ENCODE peak calls at places on chromosomes 3 and 15, in four cellular contexts. One of them, this sample, is unnamed.

GRCh38 chr3:159783780-159784747 is 204.6 kb upstream of the IL12A start:
- DNase-seq in GM23248: no peak
- DNase-seq in GM23338: no peak
- DNase-seq in HCT116: no peak
- DNase-seq in this sample: no peak

GRCh38 chr3:43286886-43287301 is 554 bp downstream of the SNRK start:
- DNase-seq in GM23248: peak
- DNase-seq in GM23338: peak
- DNase-seq in HCT116: no peak
- DNase-seq in this sample: no peak

GRCh38 chr15:65310431-65311137 is 6.1 kb downstream of the RNU5B-1 start:
- DNase-seq in GM23248: peak
- DNase-seq in HCT116: no peak
- DNase-seq in GM23338: no peak
- DNase-seq in this sample: no peak

GRCh38 chr15:90862964-90863721 is 5.2 kb upstream of the FURIN start:
- DNase-seq in GM23338: no peak
- DNase-seq in HCT116: no peak
- DNase-seq in GM23248: peak
- DNase-seq in this sample: no peak

GRCh38 chr3:171407746-171408145 is 52.5 kb downstream of the TNIK start:
- DNase-seq in HCT116: no peak
- DNase-seq in GM23248: peak
- DNase-seq in GM23338: no peak
- DNase-seq in this sample: no peak

GRCh38 chr3:69558912-69559311 is 173.0 kb upstream of the FRMD4B start:
- DNase-seq in HCT116: no peak
- DNase-seq in GM23248: peak
- DNase-seq in GM23338: no peak
- DNase-seq in this sample: no peak

GRCh38 chr15:66646799-66647198 is 55.2 kb upstream of the SMAD6 start:
- DNase-seq in GM23248: peak
- DNase-seq in HCT116: no peak
- DNase-seq in GM23338: no peak
- DNase-seq in this sample: no peak

GRCh38 chr15:66647358-66647757 is 54.7 kb upstream of the SMAD6 start:
- DNase-seq in HCT116: no peak
- DNase-seq in GM23248: no peak
- DNase-seq in GM23338: no peak
- DNase-seq in this sample: no peak

GRCh38 chr3:40258555-40258954 is 51.0 kb upstream of the EIF1B start:
- DNase-seq in GM23248: peak
- DNase-seq in HCT116: peak
- DNase-seq in GM23338: peak
- DNase-seq in this sample: no peak

GRCh38 chr3:64859625-64860590 is 172.1 kb upstream of the ADAMTS9 start:
- DNase-seq in GM23248: peak
- DNase-seq in GM23338: no peak
- DNase-seq in HCT116: no peak
- DNase-seq in this sample: no peak

GRCh38 chr3:174937488-174937887 is 78.4 kb downstream of the NAALADL2 start:
- DNase-seq in GM23248: peak
- DNase-seq in HCT116: no peak
- DNase-seq in GM23338: no peak
- DNase-seq in this sample: no peak

GRCh38 chr3:45509038-45509767 is 85.3 kb upstream of the LIMD1 start:
- DNase-seq in HCT116: peak
- DNase-seq in GM23248: peak
- DNase-seq in GM23338: peak
- DNase-seq in this sample: no peak

GRCh38 chr15:38516636-38517035 is 48.0 kb downstream of the RASGRP1 start:
- DNase-seq in GM23248: no peak
- DNase-seq in GM23338: peak
- DNase-seq in HCT116: no peak
- DNase-seq in this sample: no peak

GRCh38 chr3:136351905-136352304 is 101.8 kb downstream of the PCCB start:
- DNase-seq in GM23248: no peak
- DNase-seq in GM23338: peak
- DNase-seq in HCT116: no peak
- DNase-seq in this sample: no peak

GRCh38 chr15:70741107-70741511 is 22.2 kb downstream of the UACA start:
- DNase-seq in GM23248: peak
- DNase-seq in HCT116: peak
- DNase-seq in GM23338: no peak
- DNase-seq in this sample: no peak

GRCh38 chr3:65052101-65052500 is 364.3 kb upstream of the ADAMTS9 start:
- DNase-seq in HCT116: no peak
- DNase-seq in GM23338: no peak
- DNase-seq in GM23248: no peak
- DNase-seq in this sample: no peak

GRCh38 chr15:87573534-87573933 is 683.0 kb downstream of the NTRK3 start:
- DNase-seq in HCT116: no peak
- DNase-seq in GM23248: no peak
- DNase-seq in GM23338: no peak
- DNase-seq in this sample: no peak

GRCh38 chr3:120348065-120348980 is 831 bp downstream of the LRRC58 start:
- DNase-seq in HCT116: no peak
- DNase-seq in GM23338: peak
- DNase-seq in GM23248: no peak
- DNase-seq in this sample: peak

GRCh38 chr3:24229468-24230263 is 265.0 kb downstream of the THRB start:
- DNase-seq in HCT116: no peak
- DNase-seq in GM23248: no peak
- DNase-seq in GM23338: no peak
- DNase-seq in this sample: no peak

GRCh38 chr3:20077054-20077453 is 36.8 kb downstream of the KAT2B start:
- DNase-seq in HCT116: no peak
- DNase-seq in GM23338: no peak
- DNase-seq in GM23248: no peak
- DNase-seq in this sample: no peak

GRCh38 chr3:52453496-52454234 is at the start of gene TNNC1:
- DNase-seq in GM23248: no peak
- DNase-seq in GM23338: peak
- DNase-seq in HCT116: no peak
- DNase-seq in this sample: no peak

GRCh38 chr3:158573714-158574113 is 2.7 kb downstream of the MLF1 start:
- DNase-seq in GM23338: peak
- DNase-seq in HCT116: no peak
- DNase-seq in GM23248: no peak
- DNase-seq in this sample: no peak

GRCh38 chr15:32838820-32839219 is 121.0 kb downstream of the GREM1 start:
- DNase-seq in HCT116: no peak
- DNase-seq in GM23338: no peak
- DNase-seq in GM23248: peak
- DNase-seq in this sample: no peak

GRCh38 chr15:75864213-75865059 is 21.2 kb downstream of the UBE2Q2 start:
- DNase-seq in HCT116: no peak
- DNase-seq in GM23338: no peak
- DNase-seq in GM23248: no peak
- DNase-seq in this sample: no peak

GRCh38 chr3:114299421-114299820 is 5.6 kb downstream of the TIGIT start:
- DNase-seq in GM23338: peak
- DNase-seq in HCT116: peak
- DNase-seq in GM23248: peak
- DNase-seq in this sample: no peak
- TF ChIP-seq EZH2phosphoT487 in GM23338: no peak
- TF ChIP-seq EZH2phosphoT487 in HCT116: no peak
- TF ChIP-seq EZH2phosphoT487 in GM23248: no peak
- TF ChIP-seq EZH2phosphoT487 in this sample: no peak

GRCh38 chr3:196868297-196868661 is 559 bp downstream of the SENP5 start:
- DNase-seq in HCT116: no peak
- DNase-seq in GM23248: peak
- DNase-seq in GM23338: peak
- DNase-seq in this sample: peak
- TF ChIP-seq EZH2phosphoT487 in HCT116: no peak
- TF ChIP-seq EZH2phosphoT487 in GM23248: no peak
- TF ChIP-seq EZH2phosphoT487 in GM23338: no peak
- TF ChIP-seq EZH2phosphoT487 in this sample: no peak

GRCh38 chr15:53658827-53659226 is 100.6 kb downstream of the WDR72 start:
- DNase-seq in GM23248: no peak
- DNase-seq in HCT116: no peak
- DNase-seq in GM23338: no peak
- DNase-seq in this sample: no peak
- TF ChIP-seq EZH2phosphoT487 in GM23248: no peak
- TF ChIP-seq EZH2phosphoT487 in HCT116: no peak
- TF ChIP-seq EZH2phosphoT487 in GM23338: no peak
- TF ChIP-seq EZH2phosphoT487 in this sample: no peak

GRCh38 chr3:32437898-32438297 is 46.2 kb downstream of the CMTM7 start:
- DNase-seq in HCT116: no peak
- DNase-seq in GM23248: no peak
- DNase-seq in GM23338: no peak
- DNase-seq in this sample: peak
- TF ChIP-seq EZH2phosphoT487 in HCT116: no peak
- TF ChIP-seq EZH2phosphoT487 in GM23248: no peak
- TF ChIP-seq EZH2phosphoT487 in GM23338: no peak
- TF ChIP-seq EZH2phosphoT487 in this sample: no peak

DNA sequence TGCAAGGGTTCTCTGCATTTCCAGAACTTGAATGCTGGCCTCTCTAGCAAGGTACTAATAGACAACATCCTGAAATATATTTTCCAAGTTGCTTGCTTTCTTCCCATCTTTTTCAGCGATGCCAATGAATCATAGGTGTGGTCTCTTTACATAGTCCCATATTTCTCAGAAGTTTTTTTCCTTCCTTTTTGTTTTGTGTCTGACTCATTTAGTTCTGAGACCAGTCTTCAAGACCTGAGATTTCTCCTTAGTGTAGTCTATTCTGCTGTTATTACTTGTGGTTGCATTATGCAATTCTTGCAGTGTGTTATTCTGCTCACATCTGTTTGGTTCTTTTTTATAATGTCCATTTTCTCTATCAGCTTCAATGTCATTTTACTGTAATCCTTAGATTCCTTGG is 1265.0 kb upstream of the ALCAM start:
- DNase-seq in GM23338: no peak
- DNase-seq in GM23248: peak
- DNase-seq in HCT116: no peak
- DNase-seq in this sample: no peak
- TF ChIP-seq EZH2phosphoT487 in GM23338: no peak
- TF ChIP-seq EZH2phosphoT487 in GM23248: no peak
- TF ChIP-seq EZH2phosphoT487 in HCT116: no peak
- TF ChIP-seq EZH2phosphoT487 in this sample: no peak

This sample was measured in OCI-LY7.